ENCODE peak calls at places on chromosomes 6 and 20, in seven cellular contexts. Q is RWPE1; Y is GM13976; I is psoas muscle; N is B cell; E is GM20000; M is CD4-positive, alpha-beta T cell. C is an unnamed sample.

GRCh38 chr6:142737368-142738060 is 207.5 kb downstream of the HIVEP2 start:
- DNase-seq in Q (no peak), Y (no peak), I (no peak), N (no peak), E (no peak), M (no peak), C (no peak)

GRCh38 chr6:95543798-95544197 is 33.5 kb upstream of the MANEA start:
- DNase-seq in Q (no peak), Y (no peak), I (no peak), N (no peak), E (no peak), M (no peak), C (no peak)

GRCh38 chr6:21559238-21559637 is 34.3 kb upstream of the SOX4 start:
- DNase-seq in Q (no peak), Y (no peak), I (no peak), N (no peak), E (no peak), M (no peak), C (no peak)

GRCh38 chr20:45456632-45457031 is 12.9 kb upstream of the WFDC2 start:
- DNase-seq in Q (no peak), Y (peak), I (no peak), N (no peak), E (peak), M (no peak), C (peak)

GRCh38 chr20:54713727-54714126 is 238.3 kb downstream of the DOK5 start:
- DNase-seq in Q (no peak), Y (no peak), I (no peak), N (no peak), E (no peak), M (no peak), C (no peak)

GRCh38 chr6:52507557-52508260 is 69.2 kb downstream of the TRAM2 start:
- DNase-seq in Q (no peak), Y (peak), I (no peak), N (no peak), E (no peak), M (no peak), C (no peak)

GRCh38 chr20:63095718-63096654 is 89.2 kb upstream of the BHLHE23 start:
- DNase-seq in Q (peak), Y (no peak), I (no peak), N (no peak), E (no peak), M (no peak), C (no peak)

GRCh38 chr6:157535354-157536217 is 154.6 kb downstream of the ZDHHC14 start:
- DNase-seq in Q (peak), Y (peak), I (no peak), N (no peak), E (peak), M (no peak), C (peak)

GRCh38 chr6:44298055-44298803 is 14.9 kb downstream of the AARS2 start:
- DNase-seq in Q (no peak), Y (no peak), I (no peak), N (no peak), E (no peak), M (no peak), C (no peak)

GRCh38 chr6:137853569-137854213 is 13.4 kb upstream of the TNFAIP3 start:
- DNase-seq in Q (peak), Y (no peak), I (no peak), N (no peak), E (no peak), M (no peak), C (no peak)

GRCh38 chr20:24643731-24644130 is 174.3 kb downstream of the SYNDIG1 start:
- DNase-seq in Q (no peak), Y (no peak), I (no peak), N (no peak), E (no peak), M (no peak), C (no peak)
- TF ChIP-seq CTCF in Q (no peak), Y (no peak), I (no peak), N (no peak), E (no peak), M (no peak), C (no peak)

GRCh38 chr6:149316108-149316727 is 1.3 kb upstream of the TAB2 start:
- DNase-seq in Q (no peak), Y (no peak), I (no peak), N (no peak), E (no peak), M (no peak), C (no peak)

GRCh38 chr6:149317656-149318571 is at the start of gene TAB2:
- DNase-seq in Q (peak), Y (peak), I (peak), N (no peak), E (peak), M (peak), C (peak)

GRCh38 chr6:149318581-149319286 is 1.2 kb downstream of the TAB2 start:
- DNase-seq in Q (no peak), Y (no peak), I (no peak), N (no peak), E (no peak), M (no peak), C (no peak)

GRCh38 chr6:149319413-149319812 is 1.9 kb downstream of the TAB2 start:
- DNase-seq in Q (no peak), Y (no peak), I (no peak), N (no peak), E (no peak), M (no peak), C (no peak)

DNA sequence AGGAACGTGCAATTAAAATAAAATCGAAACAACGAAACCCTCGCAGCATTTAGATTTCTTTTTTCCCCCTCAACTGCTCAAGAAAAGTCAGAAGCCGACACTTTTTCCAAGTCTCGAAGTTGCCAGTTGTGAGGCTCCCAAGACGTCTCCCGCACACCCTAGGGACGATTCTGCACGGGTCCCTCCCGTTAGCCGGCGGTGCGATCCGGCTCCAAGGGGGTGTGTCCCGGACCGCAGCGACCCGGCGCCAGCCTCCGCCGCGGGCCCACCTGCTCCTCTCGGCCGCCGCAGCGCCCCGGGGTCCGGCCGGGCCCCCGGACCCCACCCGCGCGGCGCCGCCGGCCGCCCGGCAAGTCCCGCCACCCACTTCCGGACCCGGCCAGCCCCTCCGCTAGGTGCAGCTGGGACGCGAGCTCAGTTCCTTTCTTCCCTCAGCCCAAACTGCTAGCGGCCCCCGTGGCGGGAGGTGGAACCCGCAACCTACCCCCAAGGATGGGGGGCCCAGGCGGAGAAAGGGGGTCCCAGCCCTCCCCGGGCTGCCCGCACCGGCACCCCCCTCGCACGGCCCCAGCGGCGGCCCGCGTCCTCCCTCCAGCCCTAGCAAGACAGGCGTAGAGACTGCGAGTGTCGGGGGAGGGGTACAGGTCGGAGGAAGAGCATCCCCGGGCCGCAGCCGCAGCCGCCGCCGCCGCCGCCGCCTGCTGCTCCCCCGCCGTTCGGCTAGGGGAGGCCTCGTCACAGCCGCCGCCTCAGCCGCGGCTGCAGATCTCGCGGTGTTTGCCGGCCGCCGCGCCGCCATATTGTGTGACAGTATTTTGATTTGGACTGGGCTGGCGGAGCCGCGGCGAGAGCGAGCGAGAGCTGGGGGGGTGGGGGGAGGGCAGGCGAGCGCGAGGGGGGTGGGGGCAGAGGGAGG is 514 bp upstream of the TAB2 start:
- DNase-seq in Q (peak), Y (peak), I (peak), N (peak), E (peak), M (peak), C (peak)
- TF ChIP-seq CTCF in Q (no peak), Y (peak), I (peak), N (no peak), E (no peak), M (no peak), C (no peak)

DNA sequence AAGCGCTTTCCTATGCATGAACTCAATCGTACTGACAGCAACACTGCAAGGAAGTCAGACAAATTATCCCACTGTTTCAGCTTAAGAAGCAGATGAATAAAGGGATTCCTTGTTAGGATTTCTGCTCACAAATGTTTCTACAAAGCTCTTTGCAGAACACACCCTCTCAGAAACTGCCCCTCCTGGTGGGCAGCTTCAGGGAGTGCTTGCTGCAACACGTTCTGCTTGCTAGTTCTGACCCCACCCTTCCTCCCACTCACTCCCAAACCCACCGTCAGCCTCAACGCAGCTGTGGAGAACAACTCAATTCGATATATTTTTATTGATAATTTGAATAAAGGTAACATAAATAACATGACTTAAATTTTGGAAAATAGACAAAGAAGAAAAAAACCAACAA is 250.8 kb upstream of the PRDM1 start:
- DNase-seq in Q (peak), Y (no peak), I (no peak), N (peak), E (no peak), M (no peak), C (peak)
- TF ChIP-seq CTCF in Q (no peak), Y (peak), I (no peak), N (peak), E (no peak), M (no peak), C (peak)

GRCh38 chr6:33192105-33192646 is at the start of gene COL11A2:
- DNase-seq in Q (no peak), Y (no peak), I (no peak), N (peak), E (peak), M (peak), C (no peak)
- TF ChIP-seq CTCF in Q (no peak), Y (no peak), I (no peak), N (no peak), E (no peak), M (no peak), C (no peak)

GRCh38 chr6:159828074-159828473 is 28.0 kb downstream of the PNLDC1 start:
- DNase-seq in Q (no peak), Y (no peak), I (no peak), N (no peak), E (no peak), M (no peak), C (no peak)
- TF ChIP-seq CTCF in Q (no peak), Y (no peak), I (no peak), N (no peak), E (no peak), M (no peak), C (no peak)

DNA sequence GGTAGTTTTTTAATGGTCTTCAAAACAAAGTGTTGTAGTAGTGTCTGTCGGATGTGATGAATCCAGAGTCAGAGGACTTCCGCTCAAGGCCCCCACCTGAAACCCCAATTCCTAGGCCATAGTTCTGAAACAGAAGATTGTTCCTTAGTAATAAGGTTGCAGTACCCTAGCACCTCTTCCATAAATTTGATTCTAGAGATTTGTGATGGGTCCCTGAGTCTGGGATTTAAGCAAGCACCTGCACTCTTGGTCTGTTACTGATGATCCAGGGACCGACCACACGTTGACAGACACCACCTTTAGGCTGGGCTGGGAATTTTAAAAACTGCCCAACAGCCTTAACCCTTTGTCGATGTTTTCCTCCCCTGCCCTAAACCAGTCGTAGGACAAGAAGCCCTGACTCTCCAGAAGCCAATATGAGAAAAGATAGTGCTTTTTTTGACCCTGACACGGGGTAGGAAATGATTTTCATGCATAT is 1.2 kb downstream of the KCTD20 start:
- DNase-seq in Q (peak), Y (peak), I (no peak), N (peak), E (peak), M (no peak), C (peak)
- TF ChIP-seq CTCF in Q (peak), Y (peak), I (no peak), N (no peak), E (peak), M (no peak), C (no peak)

DNA sequence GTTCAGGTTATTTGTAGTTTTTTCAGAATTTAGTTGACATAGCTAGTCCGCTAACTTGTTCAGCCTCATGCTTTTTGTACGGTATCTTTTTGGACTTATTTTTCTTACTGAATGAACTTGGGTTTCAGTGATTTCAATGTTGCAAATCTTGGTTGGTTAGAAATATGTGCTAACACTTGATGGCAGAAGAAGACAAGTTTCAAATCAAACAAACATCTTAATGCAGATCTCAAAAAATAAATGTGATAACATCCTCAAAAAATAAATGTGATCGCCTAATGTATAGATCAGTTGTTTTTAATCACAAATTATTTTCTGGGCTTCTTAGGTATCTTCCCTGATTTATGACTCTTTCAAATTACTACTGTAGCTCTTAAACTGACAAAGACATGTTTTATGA is 70.6 kb downstream of the AKAP7 start:
- DNase-seq in Q (no peak), Y (no peak), I (no peak), N (no peak), E (no peak), M (no peak), C (no peak)
- TF ChIP-seq CTCF in Q (no peak), Y (no peak), I (no peak), N (no peak), E (no peak), M (peak), C (no peak)

C was measured in activated CD8-positive, alpha-beta T cell treated with anti-CD3 and anti-CD28 coated beads for 36 hours.